ENCODE peak calls at places on chromosome 10, in six cellular contexts. T, E, P, J, H and B are unnamed samples.
A peak's percentile ranks its signal among the peaks of the same experiment; 100 is the strongest.

GRCh38 chr10:17784701-17785100 is 24.4 kb upstream of the MRC1 start:
- DNase-seq in E (no peak), P (no peak), T (no peak), H (no peak), J (no peak), B (no peak)

GRCh38 chr10:94065787-94066186 is 72.1 kb downstream of the PLCE1 start:
- DNase-seq in E (no peak), T (no peak), H (no peak), P (no peak), J (no peak), B (no peak)

GRCh38 chr10:77746313-77746712 is 108.7 kb upstream of the KCNMA1 start:
- DNase-seq in T (no peak), H (no peak), J (no peak), P (no peak), E (no peak), B (no peak)

GRCh38 chr10:58919927-58920654 is 256.4 kb upstream of the PHYHIPL start:
- DNase-seq in P (no peak), T (no peak), H (no peak), J (peak; percentile 12), E (no peak), B (peak; percentile 30)

GRCh38 chr10:101092742-101093386 is 31.1 kb downstream of the KAZALD1 start:
- DNase-seq in P (no peak), T (no peak), E (no peak), J (peak; percentile 53), H (no peak), B (no peak)

GRCh38 chr10:52729259-52730104 is 43.1 kb downstream of the MBL2 start:
- DNase-seq in J (peak; percentile 12), P (no peak), T (no peak), H (no peak), E (no peak), B (no peak)

GRCh38 chr10:11213156-11213555 is 195.5 kb downstream of the CELF2 start:
- DNase-seq in J (no peak), T (no peak), E (no peak), P (no peak), H (no peak), B (no peak)

GRCh38 chr10:128859738-128860386 is 607.2 kb upstream of the MGMT start:
- DNase-seq in E (no peak), J (peak; percentile 24), T (peak; percentile 45), P (no peak), H (peak; percentile 16), B (no peak)

GRCh38 chr10:91613411-91614253 is 19.2 kb downstream of the PPP1R3C start:
- DNase-seq in J (no peak), E (no peak), T (no peak), P (no peak), H (no peak), B (peak; percentile 72)

GRCh38 chr10:129136074-129136473 is 331.0 kb upstream of the MGMT start:
- DNase-seq in H (no peak), P (no peak), T (no peak), J (no peak), E (no peak), B (no peak)

GRCh38 chr10:61452229-61452651 is 941 bp downstream of the TMEM26 start:
- DNase-seq in E (no peak), J (no peak), T (no peak), H (no peak), P (no peak), B (no peak)

GRCh38 chr10:3769511-3769910 is 15.5 kb downstream of the KLF6 start:
- DNase-seq in H (no peak), E (no peak), J (no peak), P (no peak), T (no peak), B (no peak)

GRCh38 chr10:122149607-122150505 is 121.2 kb upstream of the BTBD16 start:
- DNase-seq in E (no peak), H (no peak), T (no peak), P (no peak), J (no peak), B (no peak)

GRCh38 chr10:129328531-129328930 is 138.5 kb upstream of the MGMT start:
- DNase-seq in T (no peak), H (no peak), P (no peak), E (no peak), J (no peak), B (no peak)

DNA sequence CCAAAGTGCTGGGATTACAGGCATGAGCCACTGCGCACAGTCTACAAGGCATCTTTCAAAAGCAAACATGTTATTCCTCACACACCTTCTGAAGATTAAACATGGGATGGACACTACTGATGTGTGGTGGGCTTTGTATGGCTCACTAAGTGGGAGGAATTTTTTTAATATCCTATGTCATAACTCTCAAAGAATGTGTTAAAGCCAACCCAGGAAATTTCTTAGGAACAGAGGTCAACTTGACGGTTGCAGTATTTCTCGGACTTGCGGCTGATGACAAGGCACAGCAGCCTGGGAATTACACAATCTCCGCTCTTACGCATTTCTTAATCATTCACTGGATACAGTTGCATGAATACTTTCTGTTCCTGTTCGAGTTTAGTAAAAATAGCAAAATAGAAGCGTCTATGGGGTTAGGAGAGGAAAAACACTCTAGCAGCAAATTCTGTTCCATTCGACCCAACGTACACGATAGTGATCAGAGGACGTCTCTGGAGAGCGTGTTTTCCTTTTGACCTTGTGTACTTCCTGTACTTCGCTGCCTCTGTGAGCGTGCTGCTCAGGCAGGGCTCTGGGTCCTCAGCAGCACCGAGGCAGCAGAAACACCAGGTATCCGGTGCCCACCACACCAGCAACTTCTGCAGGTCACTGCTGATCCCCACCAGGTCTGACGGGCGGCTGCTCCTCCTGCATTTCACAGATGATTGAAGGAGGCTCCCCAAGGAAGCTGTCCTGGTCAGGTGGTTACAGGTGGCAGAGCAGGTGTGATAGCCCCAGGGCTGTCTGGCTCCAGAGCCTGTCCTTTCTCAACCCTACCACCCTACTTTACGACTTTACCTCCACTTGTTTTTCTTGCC is 26.4 kb upstream of the SRGN start:
- DNase-seq in H (no peak), T (peak; percentile 61), P (no peak), E (peak; percentile 25), J (peak; percentile 47), B (peak; percentile 83)
- TF ChIP-seq POLR2A in H (no peak), T (peak; percentile 47), P (peak; percentile 59), E (no peak), J (no peak), B (peak; percentile 60)

DNA sequence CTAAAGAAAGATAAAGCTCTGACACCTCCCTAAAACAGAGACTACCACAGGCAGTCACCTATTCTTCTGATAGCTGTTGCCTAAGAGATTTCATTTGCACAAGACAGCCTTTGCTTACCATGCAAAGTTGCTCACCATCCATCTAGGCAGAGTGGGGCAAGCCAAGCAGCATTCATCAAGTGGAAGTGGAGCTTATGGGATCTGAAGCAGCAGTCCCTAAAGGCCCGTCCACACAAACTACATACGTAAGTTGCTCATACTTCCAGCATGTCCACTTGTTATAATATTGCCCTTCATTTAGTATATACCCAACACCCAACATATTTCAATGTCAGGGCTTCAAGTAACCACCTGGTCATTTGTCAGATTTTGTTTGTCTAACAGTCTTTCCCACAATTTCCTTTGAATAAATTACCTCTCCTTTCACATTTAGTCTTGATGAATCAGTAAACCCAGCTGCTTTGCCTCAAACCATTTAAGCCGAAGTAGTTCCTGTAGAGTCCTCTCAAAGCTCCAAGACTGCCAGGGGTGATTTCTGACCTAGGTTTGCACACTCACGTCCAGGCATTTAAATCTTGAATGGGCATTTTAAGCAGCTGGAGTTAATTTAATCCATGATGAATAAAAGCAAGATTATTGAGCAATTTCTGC is 67.9 kb downstream of the ATAD1 start:
- DNase-seq in E (no peak), J (no peak), P (no peak), H (no peak), T (no peak), B (no peak)
- TF ChIP-seq POLR2A in E (no peak), J (no peak), P (no peak), H (no peak), T (no peak), B (no peak)

DNA sequence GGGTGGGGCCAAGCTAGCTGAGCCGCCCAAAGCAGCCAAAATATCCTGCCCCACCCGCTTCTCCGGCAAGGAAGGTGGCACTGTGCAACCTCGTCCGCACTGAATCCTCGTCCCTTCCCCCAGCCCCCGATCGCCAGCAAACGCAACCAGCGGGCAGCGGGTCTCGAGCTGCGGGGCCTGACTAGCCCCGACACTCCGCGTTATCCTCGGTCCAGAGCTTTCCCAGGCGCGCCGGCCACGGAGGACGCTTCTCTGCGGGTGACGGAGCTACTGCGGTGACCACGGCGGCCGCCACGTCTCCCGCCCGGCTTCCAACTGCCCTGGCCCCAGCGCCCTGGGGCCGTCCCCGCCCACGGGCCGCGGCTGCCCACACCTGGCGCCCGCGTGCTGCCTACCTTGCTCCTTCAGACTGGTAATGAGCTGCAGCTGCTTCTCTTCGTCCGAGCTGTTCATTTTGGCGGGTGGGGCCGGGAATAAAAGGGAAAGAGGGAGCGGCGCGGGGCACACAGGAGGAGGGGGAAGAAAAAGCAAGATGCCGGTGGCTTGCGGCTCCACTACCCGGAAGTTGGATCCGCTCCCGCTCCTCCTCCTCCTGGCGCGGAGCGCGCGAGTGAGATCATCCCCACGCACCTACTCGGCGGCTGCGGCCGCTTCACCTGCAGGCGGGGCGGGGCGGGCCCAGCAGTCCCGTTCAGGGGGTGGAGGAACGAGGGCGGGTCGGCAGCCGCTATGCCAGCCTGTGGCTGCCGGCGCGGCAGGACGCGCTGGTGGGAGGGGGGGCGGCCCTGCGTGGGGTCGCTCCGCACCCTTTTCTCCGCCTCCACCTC is at the start of gene SHTN1:
- DNase-seq in T (peak; percentile 92), H (peak; percentile 18), P (no peak), E (peak; percentile 84), J (peak; percentile 70), B (peak; percentile 76)
- TF ChIP-seq POLR2A in T (peak; percentile 83), H (no peak), P (peak; percentile 21), E (no peak), J (peak; percentile 57), B (peak; percentile 42)

GRCh38 chr10:27503498-27504006 is 552 bp upstream of the RAB18 start:
- DNase-seq in E (no peak), P (no peak), T (no peak), J (no peak), H (no peak), B (no peak)

GRCh38 chr10:27504897-27505457 is 873 bp downstream of the RAB18 start:
- DNase-seq in P (no peak), E (no peak), H (no peak), T (no peak), J (no peak), B (no peak)

GRCh38 chr10:27506280-27506679 is 2.2 kb downstream of the RAB18 start:
- DNase-seq in T (no peak), P (no peak), E (no peak), H (no peak), J (no peak), B (no peak)

GRCh38 chr10:27500886-27501285 is 3.2 kb upstream of the RAB18 start:
- DNase-seq in P (no peak), E (no peak), J (no peak), H (no peak), T (no peak), B (no peak)

DNA sequence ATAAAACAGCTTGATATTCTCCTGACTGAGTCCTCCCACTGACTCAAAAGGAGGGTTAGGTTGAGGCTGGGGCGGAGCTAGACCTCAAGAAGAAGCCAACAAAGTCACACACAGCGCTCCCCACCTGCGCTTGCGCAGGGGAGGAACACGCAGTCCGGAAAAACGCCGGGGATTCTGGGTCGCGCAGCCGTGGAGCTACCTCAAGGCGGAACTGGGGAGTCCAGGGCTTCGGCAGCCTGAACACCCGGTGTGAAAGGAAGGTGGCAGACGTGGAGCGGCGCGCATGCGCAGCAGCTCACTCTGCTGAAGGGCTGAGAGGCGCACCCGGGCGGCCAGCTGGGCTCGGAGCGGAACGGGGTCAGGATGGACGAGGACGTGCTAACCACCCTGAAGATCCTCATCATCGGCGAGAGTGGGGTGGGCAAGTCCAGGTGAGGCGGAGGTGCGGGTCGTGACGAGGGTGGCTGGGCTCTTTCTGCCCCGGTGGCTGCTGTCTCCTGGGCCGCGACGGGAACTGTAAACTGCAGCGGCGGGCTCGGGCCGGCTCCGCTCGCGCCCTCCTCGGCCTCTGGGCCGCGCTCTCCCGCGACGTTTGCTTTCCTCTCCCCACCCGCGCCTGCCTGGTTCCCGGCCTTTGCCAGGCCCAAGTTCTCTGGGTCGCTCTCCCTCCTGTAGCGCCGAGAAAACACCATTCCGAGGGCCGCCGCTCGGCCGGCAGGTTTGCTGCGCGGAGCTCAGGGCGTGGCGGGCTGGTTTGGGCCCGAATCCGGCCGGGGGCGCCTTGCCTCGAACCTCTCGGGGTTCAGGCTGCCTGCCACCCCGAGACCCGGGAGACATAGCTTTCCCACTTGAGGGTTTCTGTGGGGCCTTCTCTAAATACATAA is at the start of gene RAB18:
- DNase-seq in H (peak; percentile 76), E (peak; percentile 97), J (peak; percentile 91), T (peak; percentile 98), P (peak; percentile 96), B (peak; percentile 98)
- TF ChIP-seq POLR2A in H (peak; percentile 89), E (peak; percentile 77), J (peak; percentile 92), T (peak; percentile 94), P (peak; percentile 94), B (peak; percentile 99)